ENCODE peak calls at places on chromosomes 4 and X, in four cellular contexts. G, Z, A and R are unnamed samples.

GRCh38 chr4:41146716-41147506 is 67.4 kb downstream of the APBB2 start:
- DNase-seq in G (peak; percentile 44), A (no peak), Z (peak; percentile 76), R (peak; percentile 49)

GRCh38 chr4:111648056-111648455 is 497.2 kb upstream of the FAM241A start:
- DNase-seq in G (no peak), A (no peak), Z (no peak), R (no peak)

GRCh38 chrX:21207080-21207479 is 167.1 kb upstream of the CNKSR2 start:
- DNase-seq in G (no peak), Z (no peak), A (no peak), R (no peak)

GRCh38 chrX:139156356-139156755 is 374.2 kb upstream of the F9 start:
- DNase-seq in G (no peak), A (no peak), Z (no peak), R (no peak)

GRCh38 chrX:3159995-3160715 is 118.9 kb downstream of the ARSF start:
- DNase-seq in A (no peak), Z (no peak), G (no peak), R (no peak)

GRCh38 chr4:10605746-10606482 is 78.7 kb downstream of the CLNK start:
- DNase-seq in Z (peak; percentile 82), G (no peak), A (no peak), R (peak; percentile 88)

GRCh38 chr4:134691915-134692314 is 490.3 kb upstream of the PABPC4L start:
- DNase-seq in G (no peak), Z (peak; percentile 41), A (no peak), R (peak; percentile 18)

GRCh38 chrX:20265726-20266681 is 705 bp downstream of the RPS6KA3 start:
- DNase-seq in Z (no peak), G (peak; percentile 18), A (no peak), R (no peak)

GRCh38 chr4:185902654-185903053 is 90.7 kb upstream of the SORBS2 start:
- DNase-seq in A (no peak), Z (peak; percentile 18), G (no peak), R (peak; percentile 21)